ENCODE peak calls at places on chromosomes 11 and 22, in six cellular contexts. G, I, Y, M, K and J are unnamed samples.

GRCh38 chr11:70913715-70914231 is 338.6 kb downstream of the SHANK2 start:
- DNase-seq in M (no peak), G (no peak), K (no peak), Y (no peak), I (no peak), J (no peak)

GRCh38 chr22:45351956-45352355 is 42.2 kb downstream of the FAM118A start:
- DNase-seq in G (no peak), M (no peak), K (no peak), I (no peak), Y (no peak), J (no peak)

GRCh38 chr11:78425436-78425835 is 7.8 kb upstream of the GAB2 start:
- DNase-seq in G (no peak), I (peak), M (no peak), Y (no peak), K (no peak), J (no peak)

GRCh38 chr22:39244496-39245129 is at the start of gene PDGFB:
- DNase-seq in Y (no peak), K (peak), I (no peak), G (no peak), M (no peak), J (peak)

GRCh38 chr22:38953577-38954413 is 3.6 kb upstream of the APOBEC3A start:
- DNase-seq in I (no peak), K (no peak), Y (peak), G (no peak), M (no peak), J (no peak)

GRCh38 chr11:61173456-61173855 is 12.2 kb upstream of the VPS37C start:
- DNase-seq in G (peak), M (no peak), K (peak), I (peak), Y (peak), J (no peak)

GRCh38 chr11:17414992-17415391 is 26.5 kb upstream of the KCNJ11 start:
- DNase-seq in K (no peak), G (no peak), M (no peak), I (no peak), Y (no peak), J (no peak)

GRCh38 chr11:15062631-15063030 is 10.8 kb upstream of the CALCB start:
- DNase-seq in M (no peak), Y (no peak), I (no peak), K (no peak), G (no peak), J (no peak)

GRCh38 chr11:73225851-73226250 is 7.8 kb downstream of the P2RY2 start:
- DNase-seq in Y (no peak), M (no peak), K (no peak), I (no peak), G (no peak), J (no peak)

GRCh38 chr11:103433380-103433779 is 324.2 kb downstream of the DYNC2H1 start:
- DNase-seq in I (no peak), Y (no peak), G (peak), K (peak), M (no peak), J (no peak)

GRCh38 chr22:44919691-44920090 is 90.1 kb downstream of the PHF21B start:
- DNase-seq in G (no peak), I (no peak), M (no peak), K (no peak), Y (no peak), J (no peak)

GRCh38 chr11:7421136-7421535 is 64.2 kb upstream of the OLFML1 start:
- DNase-seq in I (no peak), Y (no peak), K (no peak), M (no peak), G (no peak), J (no peak)

GRCh38 chr11:75105462-75105925 is 8.8 kb upstream of the OR2AT4 start:
- DNase-seq in K (peak), M (no peak), I (peak), Y (no peak), G (no peak), J (no peak)

GRCh38 chr11:47185305-47186075 is 744 bp downstream of the PACSIN3 start:
- DNase-seq in M (no peak), K (peak), G (peak), Y (no peak), I (peak), J (no peak)

GRCh38 chr11:127873478-127873877 is 713.9 kb downstream of the ETS1 start:
- DNase-seq in I (no peak), K (no peak), Y (no peak), M (no peak), G (no peak), J (no peak)

GRCh38 chr11:102830328-102830727 is 13.1 kb downstream of the MMP3 start:
- DNase-seq in M (no peak), I (no peak), G (peak), Y (no peak), K (no peak), J (no peak)

GRCh38 chr22:44191036-44191454 is 10.3 kb downstream of the PARVG start:
- DNase-seq in I (no peak), G (peak), K (no peak), Y (no peak), M (no peak), J (no peak)

GRCh38 chr22:43477151-43477725 is 65.4 kb downstream of the MPPED1 start:
- DNase-seq in Y (no peak), K (no peak), M (no peak), I (no peak), G (no peak), J (no peak)